ENCODE peak calls at places on chromosomes 16 and 17, in five cellular contexts. X is lower leg skin, B is bronchial epithelial cell, D is A549, N is fibroblast of mammary gland. H is an unnamed sample.
A peak's percentile ranks its signal among the peaks of the same experiment; 100 is the strongest.

GRCh38 chr17:700504-701094 is 14.0 kb downstream of the VPS53 start:
- DNase-seq in X (no peak), B (peak; percentile 25), D (peak; percentile 73), N (peak; percentile 49), H (peak; percentile 29)

GRCh38 chr17:49388290-49388640 is 26.2 kb upstream of the ZNF652 start:
- DNase-seq in X (no peak), B (no peak), D (no peak), N (no peak), H (no peak)

GRCh38 chr17:6713130-6713917 is at the start of gene SLC13A5:
- DNase-seq in X (no peak), B (peak; percentile 4), D (peak; percentile 85), N (peak; percentile 18), H (no peak)

GRCh38 chr16:3256876-3257465 is 538 bp upstream of the MEFV start:
- DNase-seq in X (no peak), B (peak; percentile 21), D (no peak), N (peak; percentile 85), H (peak; percentile 43)

GRCh38 chr17:71327376-71328059 is 793.3 kb upstream of the SOX9 start:
- DNase-seq in X (no peak), B (peak; percentile 51), D (no peak), N (peak; percentile 31), H (peak; percentile 73)

GRCh38 chr17:7656958-7657715 is 6.4 kb downstream of the ATP1B2 start:
- DNase-seq in X (no peak), B (no peak), D (no peak), N (no peak), H (no peak)

GRCh38 chr16:30649725-30650368 is 913 bp upstream of the PRR14 start:
- DNase-seq in X (no peak), B (no peak), D (no peak), N (no peak), H (peak; percentile 5)

GRCh38 chr16:84593825-84594724 is 23.8 kb downstream of the COTL1 start:
- DNase-seq in X (no peak), B (no peak), D (no peak), N (peak; percentile 45), H (peak; percentile 15)

GRCh38 chr17:75853410-75853809 is 1.7 kb downstream of the WBP2 start:
- DNase-seq in X (no peak), B (peak; percentile 22), D (no peak), N (peak; percentile 63), H (peak; percentile 55)

GRCh38 chr17:5821057-5821456 is 236.7 kb upstream of the NLRP1 start:
- DNase-seq in X (no peak), B (peak; percentile 74), D (no peak), N (no peak), H (peak; percentile 12)

GRCh38 chr17:55157165-55157564 is 107.6 kb upstream of the HLF start:
- DNase-seq in X (no peak), B (peak; percentile 25), D (no peak), N (peak; percentile 37), H (peak; percentile 76)

GRCh38 chr16:67397812-67398545 is 4.7 kb upstream of the TPPP3 start:
- DNase-seq in X (no peak), B (peak; percentile 66), D (no peak), N (no peak), H (no peak)

GRCh38 chr16:87860553-87861299 is 8.6 kb downstream of the SLC7A5 start:
- DNase-seq in X (no peak), B (peak; percentile 41), D (peak; percentile 27), N (peak; percentile 58), H (peak; percentile 81)

GRCh38 chr17:1197781-1198490 is 18.2 kb upstream of the ABR start:
- DNase-seq in X (peak; percentile 87), B (no peak), D (no peak), N (no peak), H (peak; percentile 13)

GRCh38 chr16:54930034-54930938 is at the start of gene IRX5:
- DNase-seq in X (peak; percentile 92), B (peak; percentile 86), D (peak; percentile 81), N (peak; percentile 94), H (peak; percentile 98)

GRCh38 chr17:45377401-45377800 is 55.3 kb downstream of the ARHGAP27 start:
- DNase-seq in X (no peak), B (no peak), D (no peak), N (no peak), H (no peak)

GRCh38 chr17:65519471-65519870 is 42.0 kb downstream of the AXIN2 start:
- DNase-seq in X (no peak), B (no peak), D (no peak), N (peak; percentile 25), H (no peak)

GRCh38 chr16:10122026-10122425 is 60.2 kb downstream of the GRIN2A start:
- DNase-seq in X (no peak), B (no peak), D (no peak), N (no peak), H (peak; percentile 14)

GRCh38 chr17:79830303-79830702 is 8.9 kb downstream of the CBX4 start:
- DNase-seq in X (no peak), B (no peak), D (no peak), N (no peak), H (no peak)

GRCh38 chr17:17921192-17922082 is 50.8 kb downstream of the TOM1L2 start:
- DNase-seq in X (no peak), B (peak; percentile 76), D (peak; percentile 89), N (peak; percentile 93), H (peak; percentile 92)

GRCh38 chr16:53131363-53132071 is 76.7 kb downstream of the CHD9 start:
- DNase-seq in X (peak; percentile 65), B (peak; percentile 37), D (peak; percentile 55), N (peak; percentile 55), H (peak; percentile 34)

GRCh38 chr17:34634551-34635160 is 55.3 kb downstream of the TMEM132E start:
- DNase-seq in X (no peak), B (no peak), D (no peak), N (no peak), H (no peak)

GRCh38 chr16:86061771-86062170 is 162.8 kb downstream of the IRF8 start:
- DNase-seq in X (no peak), B (no peak), D (no peak), N (no peak), H (no peak)

GRCh38 chr17:39769974-39770587 is 32.3 kb downstream of the GRB7 start:
- DNase-seq in X (peak; percentile 41), B (peak; percentile 99), D (no peak), N (peak; percentile 39), H (peak; percentile 32)

GRCh38 chr16:85204242-85205010 is 92.2 kb upstream of the CIBAR2 start:
- DNase-seq in X (no peak), B (peak; percentile 93), D (no peak), N (peak; percentile 93), H (peak; percentile 72)

GRCh38 chr17:61837175-61838051 is 25.9 kb downstream of the BRIP1 start:
- DNase-seq in X (no peak), B (peak; percentile 52), D (peak; percentile 58), N (peak; percentile 82), H (peak; percentile 66)

GRCh38 chr17:59764292-59764741 is 56.9 kb downstream of the VMP1 start:
- DNase-seq in X (no peak), B (no peak), D (no peak), N (peak; percentile 86), H (peak; percentile 83)

GRCh38 chr17:3524024-3524423 is 33.6 kb downstream of the TRPV3 start:
- DNase-seq in X (no peak), B (no peak), D (no peak), N (no peak), H (no peak)

GRCh38 chr16:55257971-55258613 is 65.9 kb upstream of the IRX6 start:
- DNase-seq in X (peak; percentile 75), B (peak; percentile 57), D (no peak), N (peak; percentile 50), H (peak; percentile 44)

GRCh38 chr17:7782237-7782636 is 51.8 kb upstream of the KDM6B start:
- DNase-seq in X (no peak), B (peak; percentile 33), D (no peak), N (peak; percentile 62), H (peak; percentile 24)

GRCh38 chr16:53417011-53417410 is 17.3 kb upstream of the RBL2 start:
- DNase-seq in X (no peak), B (peak; percentile 11), D (no peak), N (peak; percentile 53), H (peak; percentile 6)

GRCh38 chr17:17784599-17785264 is 52.1 kb downstream of the SREBF1 start:
- DNase-seq in X (no peak), B (no peak), D (peak; percentile 69), N (no peak), H (no peak)

GRCh38 chr16:75256059-75256870 is 4.8 kb upstream of the BCAR1 start:
- DNase-seq in X (peak; percentile 17), B (no peak), D (no peak), N (no peak), H (no peak)

GRCh38 chr16:30621765-30622164 is 11.6 kb upstream of the ZNF689 start:
- DNase-seq in X (no peak), B (peak; percentile 60), D (no peak), N (peak; percentile 74), H (peak; percentile 23)

GRCh38 chr17:17840751-17841591 is 4.2 kb upstream of the SREBF1 start:
- DNase-seq in X (no peak), B (peak; percentile 90), D (no peak), N (peak; percentile 74), H (peak; percentile 50)

GRCh38 chr17:48429156-48429555 is 858 bp downstream of the SKAP1 start:
- DNase-seq in X (no peak), B (no peak), D (no peak), N (no peak), H (no peak)

GRCh38 chr16:56915311-56916105 is 16.4 kb upstream of the HERPUD1 start:
- DNase-seq in X (no peak), B (no peak), D (no peak), N (no peak), H (peak; percentile 79)

GRCh38 chr16:85383836-85384825 is 229.0 kb upstream of the GSE1 start:
- DNase-seq in X (no peak), B (peak; percentile 94), D (no peak), N (no peak), H (no peak)

GRCh38 chr16:1983544-1984346 is at the start of gene GFER:
- DNase-seq in X (peak; percentile 77), B (peak; percentile 56), D (peak; percentile 94), N (peak; percentile 89), H (peak; percentile 91)
- TF ChIP-seq CTCF in X (no peak), B (peak; percentile 18), D (peak; percentile 50), N (peak; percentile 22), H (peak; percentile 45)

GRCh38 chr16:76665571-76666275 is 388.5 kb downstream of the CNTNAP4 start:
- DNase-seq in X (no peak), B (no peak), D (peak; percentile 1), N (no peak), H (no peak)
- TF ChIP-seq CTCF in X (no peak), B (no peak), D (no peak), N (no peak), H (no peak)

GRCh38 chr17:11742891-11743290 is 144.6 kb downstream of the DNAH9 start:
- DNase-seq in X (no peak), B (no peak), D (no peak), N (no peak), H (no peak)
- TF ChIP-seq CTCF in X (no peak), B (no peak), D (no peak), N (no peak), H (no peak)

DNA sequence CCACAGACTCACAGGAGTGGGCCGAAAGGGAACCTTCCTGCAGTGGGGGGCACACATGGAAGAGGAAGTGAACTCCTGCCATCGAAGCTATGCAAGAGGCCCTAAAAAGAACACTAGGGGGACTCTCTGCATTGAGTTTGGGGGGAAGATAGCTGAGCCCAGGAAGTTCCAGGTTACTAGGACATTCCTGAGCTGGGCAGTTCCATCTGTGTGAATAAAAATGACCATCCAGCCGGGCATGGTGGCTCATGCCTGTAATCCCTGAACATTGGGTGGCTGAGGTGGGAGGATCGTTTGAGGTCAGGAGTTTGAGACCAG is 211.8 kb downstream of the ZNF423 start:
- DNase-seq in X (no peak), B (no peak), D (no peak), N (peak; percentile 48), H (peak; percentile 59)
- TF ChIP-seq CTCF in X (no peak), B (no peak), D (no peak), N (peak; percentile 42), H (peak; percentile 51)

GRCh38 chr16:25707982-25708583 is 16.3 kb downstream of the HS3ST4 start:
- DNase-seq in X (no peak), B (peak; percentile 11), D (no peak), N (peak; percentile 14), H (no peak)
- TF ChIP-seq CTCF in X (no peak), B (peak; percentile 30), D (peak; percentile 46), N (peak; percentile 34), H (no peak)